ENCODE peak calls at places on chromosomes 2 and 18, in eight cellular contexts. O is choroid plexus epithelial cell; U is kidney epithelial cell; F is CD8-positive, alpha-beta T cell; Z is NB4; B is uterus; V is astrocyte of the spinal cord; H is testis. M is an unnamed sample.

GRCh38 chr2:217942731-217943335 is 60.0 kb downstream of the TNS1 start:
- DNase-seq in O (no peak), U (no peak), F (no peak), Z (no peak), B (no peak), V (no peak), H (no peak), M (no peak)

GRCh38 chr2:128489580-128490273 is 171.1 kb upstream of the HS6ST1 start:
- DNase-seq in O (peak), U (no peak), F (no peak), Z (peak), B (no peak), V (no peak), H (peak), M (no peak)

GRCh38 chr2:177914247-177914646 is 158.3 kb downstream of the PDE11A start:
- DNase-seq in O (no peak), U (no peak), F (no peak), Z (no peak), B (no peak), V (no peak), H (no peak), M (no peak)

GRCh38 chr2:42743667-42744005 is 20.3 kb downstream of the OXER1 start:
- DNase-seq in O (no peak), U (no peak), F (no peak), Z (no peak), B (no peak), V (no peak), H (no peak), M (no peak)

GRCh38 chr18:79511671-79512301 is 116.1 kb downstream of the NFATC1 start:
- DNase-seq in O (peak), U (no peak), F (peak), Z (peak), B (peak), V (no peak), H (peak), M (no peak)

GRCh38 chr2:15177103-15177502 is 384.0 kb downstream of the NBAS start:
- DNase-seq in O (peak), U (peak), F (peak), Z (no peak), B (no peak), V (peak), H (no peak), M (peak)

GRCh38 chr2:48948400-48949110 is 193.0 kb upstream of the LHCGR start:
- DNase-seq in O (no peak), U (no peak), F (no peak), Z (no peak), B (no peak), V (no peak), H (no peak), M (no peak)

GRCh38 chr18:36780748-36781147 is 48.1 kb downstream of the TPGS2 start:
- DNase-seq in O (peak), U (no peak), F (no peak), Z (no peak), B (no peak), V (no peak), H (no peak), M (no peak)

GRCh38 chr2:62254424-62255266 is 58.7 kb downstream of the B3GNT2 start:
- DNase-seq in O (no peak), U (no peak), F (no peak), Z (no peak), B (no peak), V (no peak), H (no peak), M (no peak)

GRCh38 chr18:73549236-73549635 is 598.4 kb downstream of the FBXO15 start:
- DNase-seq in O (peak), U (no peak), F (no peak), Z (no peak), B (no peak), V (peak), H (no peak), M (no peak)

GRCh38 chr18:57931038-57931437 is 113.0 kb upstream of the NEDD4L start:
- DNase-seq in O (peak), U (no peak), F (no peak), Z (no peak), B (no peak), V (no peak), H (no peak), M (no peak)

GRCh38 chr2:68203587-68203986 is 45.9 kb downstream of the PNO1 start:
- DNase-seq in O (peak), U (no peak), F (no peak), Z (no peak), B (no peak), V (no peak), H (no peak), M (no peak)

GRCh38 chr2:130829020-130829419 is 7.7 kb upstream of the ARHGEF4 start:
- DNase-seq in O (peak), U (no peak), F (no peak), Z (no peak), B (no peak), V (peak), H (no peak), M (no peak)

GRCh38 chr2:144099340-144099739 is 420.6 kb downstream of the ZEB2 start:
- DNase-seq in O (no peak), U (no peak), F (no peak), Z (no peak), B (no peak), V (no peak), H (no peak), M (no peak)

GRCh38 chr2:30645745-30646119 is 161.5 kb downstream of the CAPN13 start:
- DNase-seq in O (no peak), U (no peak), F (no peak), Z (no peak), B (no peak), V (no peak), H (no peak), M (no peak)

GRCh38 chr2:238850096-238850495 is 2.2 kb downstream of the TWIST2 start:
- DNase-seq in O (no peak), U (no peak), F (no peak), Z (no peak), B (no peak), V (no peak), H (no peak), M (peak)

GRCh38 chr2:238847432-238847801 is 468 bp upstream of the TWIST2 start:
- DNase-seq in O (no peak), U (no peak), F (no peak), Z (no peak), B (no peak), V (no peak), H (no peak), M (peak)

GRCh38 chr2:238848566-238848940 is 668 bp downstream of the TWIST2 start:
- DNase-seq in O (no peak), U (no peak), F (no peak), Z (no peak), B (no peak), V (no peak), H (no peak), M (no peak)

GRCh38 chr2:238847841-238848565 is at the start of gene TWIST2:
- DNase-seq in O (peak), U (peak), F (no peak), Z (peak), B (peak), V (peak), H (peak), M (peak)

GRCh38 chr2:238848941-238849853 is 1.3 kb downstream of the TWIST2 start:
- DNase-seq in O (peak), U (no peak), F (no peak), Z (no peak), B (no peak), V (peak), H (no peak), M (peak)
- H3K4me3 ChIP-seq in O (peak), U (peak), F (no peak), Z (no peak), B (peak), V (peak), H (peak), M (peak)

GRCh38 chr2:154375625-154376020 is 322.9 kb upstream of the KCNJ3 start:
- DNase-seq in O (peak), U (peak), F (no peak), Z (peak), B (no peak), V (peak), H (no peak), M (peak)
- TF ChIP-seq CTCF in O (no peak), U (peak), F (no peak), Z (no peak), B (peak), V (no peak), H (no peak), M (peak)

GRCh38 chr2:127218843-127219715 is 1.0 kb downstream of the CYP27C1 start:
- DNase-seq in O (no peak), U (no peak), F (no peak), Z (peak), B (peak), V (no peak), H (no peak), M (no peak)

GRCh38 chr2:127219716-127220090 is 396 bp downstream of the CYP27C1 start:
- DNase-seq in O (peak), U (no peak), F (no peak), Z (peak), B (peak), V (no peak), H (no peak), M (no peak)

GRCh38 chr2:127216105-127216504 is 4.0 kb downstream of the CYP27C1 start:
- DNase-seq in O (no peak), U (no peak), F (no peak), Z (no peak), B (no peak), V (no peak), H (no peak), M (no peak)

GRCh38 chr2:127216593-127216992 is 3.5 kb downstream of the CYP27C1 start:
- DNase-seq in O (no peak), U (no peak), F (no peak), Z (no peak), B (no peak), V (no peak), H (no peak), M (no peak)

GRCh38 chr2:127217470-127218325 is 2.4 kb downstream of the CYP27C1 start:
- DNase-seq in O (no peak), U (peak), F (no peak), Z (no peak), B (no peak), V (peak), H (no peak), M (no peak)
- H3K4me3 ChIP-seq in O (no peak), U (no peak), F (no peak), Z (no peak), B (no peak), V (no peak), H (no peak), M (no peak)

GRCh38 chr18:13375302-13376255 is 157.0 kb downstream of the LDLRAD4 start:
- DNase-seq in O (peak), U (peak), F (peak), Z (peak), B (peak), V (peak), H (peak), M (peak)
- TF ChIP-seq CTCF in O (peak), U (peak), F (no peak), Z (no peak), B (no peak), V (peak), H (no peak), M (peak)

GRCh38 chr2:56008661-56009411 is 85.3 kb upstream of the EFEMP1 start:
- DNase-seq in O (peak), U (peak), F (no peak), Z (no peak), B (peak), V (peak), H (peak), M (peak)
- H3K4me3 ChIP-seq in O (no peak), U (no peak), F (no peak), Z (no peak), B (no peak), V (no peak), H (no peak), M (no peak)

GRCh38 chr2:219493086-219493485 is 5.6 kb upstream of the GMPPA start:
- DNase-seq in O (no peak), U (no peak), F (no peak), Z (no peak), B (no peak), V (no peak), H (no peak), M (no peak)
- TF ChIP-seq CTCF in O (no peak), U (no peak), F (no peak), Z (no peak), B (no peak), V (no peak), H (no peak), M (no peak)